ENCODE peak calls at places on chromosome 3, in five cellular contexts. One of them, this sample, is unnamed.

GRCh38 chr3:46546896-46547440 is 19.1 kb downstream of the LRRC2 start:
- DNase-seq in glutamatergic neuron: no peak
- DNase-seq in Ammon's horn: no peak
- DNase-seq in right cardiac atrium: no peak
- DNase-seq in iPS-NIHi11: no peak
- DNase-seq in this sample: peak

GRCh38 chr3:45741247-45741646 is 52.1 kb downstream of the SACM1L start:
- DNase-seq in Ammon's horn: no peak
- DNase-seq in iPS-NIHi11: no peak
- DNase-seq in glutamatergic neuron: no peak
- DNase-seq in right cardiac atrium: no peak
- DNase-seq in this sample: no peak

GRCh38 chr3:156558389-156558788 is 3.5 kb upstream of the SSR3 start:
- DNase-seq in glutamatergic neuron: no peak
- DNase-seq in Ammon's horn: no peak
- DNase-seq in right cardiac atrium: no peak
- DNase-seq in iPS-NIHi11: no peak
- DNase-seq in this sample: no peak

GRCh38 chr3:140376136-140376889 is 301.6 kb upstream of the TRIM42 start:
- DNase-seq in Ammon's horn: no peak
- DNase-seq in right cardiac atrium: no peak
- DNase-seq in glutamatergic neuron: no peak
- DNase-seq in iPS-NIHi11: no peak
- DNase-seq in this sample: no peak

GRCh38 chr3:70067860-70068479 is 68.4 kb downstream of the SAMMSON start:
- DNase-seq in glutamatergic neuron: no peak
- DNase-seq in Ammon's horn: no peak
- DNase-seq in right cardiac atrium: no peak
- DNase-seq in iPS-NIHi11: no peak
- DNase-seq in this sample: no peak

GRCh38 chr3:145735631-145736030 is 425.4 kb downstream of the PLOD2 start:
- DNase-seq in glutamatergic neuron: no peak
- DNase-seq in right cardiac atrium: no peak
- DNase-seq in iPS-NIHi11: no peak
- DNase-seq in Ammon's horn: no peak
- DNase-seq in this sample: no peak

GRCh38 chr3:65436580-65436979 is 602.1 kb downstream of the MAGI1 start:
- DNase-seq in right cardiac atrium: no peak
- DNase-seq in glutamatergic neuron: peak
- DNase-seq in Ammon's horn: peak
- DNase-seq in iPS-NIHi11: peak
- DNase-seq in this sample: no peak

GRCh38 chr3:31077021-31077601 is 182.7 kb upstream of the GADL1 start:
- DNase-seq in right cardiac atrium: no peak
- DNase-seq in iPS-NIHi11: no peak
- DNase-seq in Ammon's horn: no peak
- DNase-seq in glutamatergic neuron: no peak
- DNase-seq in this sample: peak

GRCh38 chr3:57228734-57229505 is 1.4 kb downstream of the APPL1 start:
- DNase-seq in right cardiac atrium: no peak
- DNase-seq in glutamatergic neuron: no peak
- DNase-seq in iPS-NIHi11: no peak
- DNase-seq in Ammon's horn: peak
- DNase-seq in this sample: peak

GRCh38 chr3:194269610-194270145 is 81.5 kb downstream of the CPN2 start:
- DNase-seq in right cardiac atrium: peak
- DNase-seq in glutamatergic neuron: peak
- DNase-seq in Ammon's horn: peak
- DNase-seq in iPS-NIHi11: peak
- DNase-seq in this sample: peak

GRCh38 chr3:133505813-133506212 is 67.7 kb upstream of the CDV3 start:
- DNase-seq in right cardiac atrium: no peak
- DNase-seq in Ammon's horn: no peak
- DNase-seq in iPS-NIHi11: no peak
- DNase-seq in glutamatergic neuron: no peak
- DNase-seq in this sample: no peak